ENCODE peak calls at places on chromosomes 11 and 22, in four cellular contexts. D is WTC11, R is SK-N-SH, H is K562. J is an unnamed sample.

GRCh38 chr22:46057206-46057605 is 80.2 kb upstream of the WNT7B start:
- DNase-seq in D (peak), R (no peak), H (no peak), J (no peak)

GRCh38 chr11:93537022-93537421 is 6.2 kb downstream of the SMCO4 start:
- DNase-seq in D (no peak), R (no peak), H (no peak), J (no peak)

GRCh38 chr11:111347723-111348115 is 31.4 kb downstream of the POU2AF1 start:
- DNase-seq in D (no peak), R (no peak), H (no peak), J (no peak)

GRCh38 chr11:14554959-14555358 is 34.8 kb upstream of the PSMA1 start:
- DNase-seq in D (no peak), R (no peak), H (no peak), J (no peak)

GRCh38 chr22:40021401-40022000 is 26.7 kb downstream of the FAM83F start:
- DNase-seq in D (no peak), R (no peak), H (no peak), J (no peak)

GRCh38 chr11:112599861-112600533 is 339.3 kb upstream of the PLET1 start:
- DNase-seq in D (no peak), R (no peak), H (no peak), J (no peak)

GRCh38 chr11:114089748-114090147 is 30.2 kb downstream of the ZBTB16 start:
- DNase-seq in D (no peak), R (no peak), H (no peak), J (no peak)

GRCh38 chr11:31822604-31823371 is 11.7 kb upstream of the PAX6 start:
- DNase-seq in D (no peak), R (peak), H (no peak), J (peak)

GRCh38 chr11:70226967-70227366 is 23.9 kb downstream of the FADD start:
- DNase-seq in D (peak), R (peak), H (peak), J (peak)

GRCh38 chr11:2510626-2511402 is 66.0 kb downstream of the KCNQ1 start:
- DNase-seq in D (peak), R (peak), H (peak), J (no peak)

GRCh38 chr22:23359583-23360123 is 179.3 kb downstream of the BCR start:
- DNase-seq in D (no peak), R (no peak), H (no peak), J (no peak)

GRCh38 chr11:86743223-86744118 is 56.9 kb upstream of the PRSS23 start:
- DNase-seq in D (no peak), R (no peak), H (peak), J (no peak)

GRCh38 chr11:20388096-20389055 is 860 bp downstream of the PRMT3 start:
- DNase-seq in D (no peak), R (no peak), H (peak), J (no peak)

DNA sequence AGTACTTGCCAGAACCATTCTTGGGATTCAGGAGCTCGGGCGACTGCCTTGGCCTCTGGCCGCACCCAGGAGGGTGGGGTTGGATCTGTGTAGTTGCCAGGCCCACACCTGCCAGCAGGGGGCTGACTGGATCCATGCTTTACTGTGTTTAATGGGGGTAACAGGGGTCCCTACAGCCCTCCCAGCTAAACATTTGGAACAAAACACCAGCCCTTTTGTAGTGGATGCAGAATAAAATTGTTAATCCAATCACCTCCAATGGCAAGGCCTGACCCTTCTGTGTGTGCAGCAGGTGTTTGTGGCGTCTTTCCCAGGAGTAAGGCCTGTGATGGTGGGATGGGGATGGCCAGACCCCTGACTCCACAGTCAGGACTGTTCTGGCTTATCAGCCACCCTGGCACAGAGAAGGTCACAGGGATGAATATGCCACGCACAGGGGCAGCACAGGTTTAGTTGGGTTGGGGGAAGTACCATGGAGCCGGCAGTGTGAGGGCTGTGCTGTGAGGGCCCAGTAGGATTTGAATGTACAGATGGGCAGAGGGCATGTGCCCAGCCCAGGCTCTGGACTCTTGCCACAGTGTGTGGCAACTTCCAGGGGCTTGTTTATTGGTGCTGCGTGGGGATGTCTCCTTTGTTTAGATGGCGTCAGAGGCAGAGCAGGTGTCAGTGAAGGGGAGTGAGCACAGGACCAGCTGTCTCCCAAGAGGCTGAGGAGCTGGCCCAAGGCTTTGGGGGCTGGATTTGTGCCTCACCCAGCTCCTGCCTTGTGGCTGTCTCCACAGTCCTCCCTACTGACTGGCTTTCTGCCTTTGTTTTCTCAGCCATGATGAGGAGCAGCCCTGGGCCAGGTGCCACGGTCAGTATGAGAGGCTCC is 22.2 kb downstream of the SUN2 start:
- DNase-seq in D (peak), R (peak), H (peak), J (no peak)
- TF ChIP-seq TEAD4 in D (no peak), R (no peak), H (no peak), J (no peak)

DNA sequence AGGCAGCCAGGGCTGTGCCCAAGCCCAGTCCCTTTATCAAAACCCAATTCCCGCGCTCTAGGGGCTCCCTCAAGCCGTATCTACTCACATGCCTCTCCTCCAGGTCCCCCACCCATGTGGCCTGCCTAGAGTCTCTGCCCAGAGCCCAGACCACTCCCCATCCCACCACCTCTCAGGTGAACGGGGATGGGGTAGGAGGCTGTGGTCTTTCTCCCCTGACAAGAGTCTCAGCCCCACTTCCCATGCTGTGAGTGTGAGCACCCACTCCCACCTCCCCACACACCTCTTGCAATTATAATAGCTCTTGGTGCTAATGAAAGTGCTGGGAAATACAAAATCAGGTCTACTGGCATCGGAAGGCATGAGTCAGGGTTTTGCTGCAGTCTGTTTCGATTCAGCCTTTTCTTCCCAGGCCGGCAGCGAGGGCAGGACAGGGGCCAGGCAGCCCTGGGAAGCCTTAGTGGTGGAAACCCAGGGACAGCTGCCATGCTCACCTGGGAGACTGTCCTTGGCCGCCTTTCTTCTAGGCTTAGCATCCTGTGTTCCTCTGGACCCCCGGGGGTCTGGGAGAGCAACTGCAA is 16.7 kb upstream of the TMPRSS4 start:
- DNase-seq in D (no peak), R (no peak), H (no peak), J (no peak)
- TF ChIP-seq TEAD4 in D (no peak), R (no peak), H (no peak), J (no peak)

DNA sequence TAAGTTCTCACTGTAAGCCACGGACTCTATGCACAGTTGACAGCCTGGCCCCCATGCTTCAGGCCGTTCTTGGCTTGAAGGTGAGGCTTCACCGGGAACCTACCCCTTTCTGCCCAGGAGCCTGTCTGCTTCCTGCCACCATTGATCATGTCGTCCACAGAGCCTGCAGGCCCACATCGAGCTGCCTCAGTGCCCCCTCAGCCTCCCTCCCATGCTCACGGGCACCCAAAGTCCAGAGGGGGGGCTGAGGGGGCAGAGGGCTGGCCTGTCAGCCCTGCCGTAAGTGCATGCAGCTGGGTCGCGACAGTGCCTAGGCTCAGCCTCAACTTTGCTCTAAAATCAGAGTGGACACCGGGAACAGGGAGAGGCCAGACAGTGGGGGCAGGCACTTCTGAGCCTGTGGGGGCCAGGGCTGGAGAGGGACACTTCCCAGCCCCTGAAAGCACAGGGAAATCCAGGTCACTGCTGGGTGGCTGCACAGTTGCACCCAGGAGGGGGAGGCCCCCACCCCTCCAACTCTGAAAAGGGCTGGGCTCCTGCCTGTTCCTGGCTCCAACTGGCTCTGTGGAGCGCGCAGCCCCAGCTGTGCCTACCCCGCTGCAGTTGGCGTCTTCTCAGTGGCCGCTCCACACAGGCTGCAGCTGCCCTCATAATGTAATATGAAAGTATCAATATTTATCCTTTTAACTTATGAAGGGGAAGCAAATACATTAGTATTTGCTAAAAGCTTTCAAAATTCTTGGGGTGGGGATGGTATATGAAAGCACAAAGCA is 598.6 kb downstream of the DLG2 start:
- DNase-seq in D (no peak), R (no peak), H (no peak), J (no peak)
- TF ChIP-seq TEAD4 in D (no peak), R (no peak), H (no peak), J (no peak)

DNA sequence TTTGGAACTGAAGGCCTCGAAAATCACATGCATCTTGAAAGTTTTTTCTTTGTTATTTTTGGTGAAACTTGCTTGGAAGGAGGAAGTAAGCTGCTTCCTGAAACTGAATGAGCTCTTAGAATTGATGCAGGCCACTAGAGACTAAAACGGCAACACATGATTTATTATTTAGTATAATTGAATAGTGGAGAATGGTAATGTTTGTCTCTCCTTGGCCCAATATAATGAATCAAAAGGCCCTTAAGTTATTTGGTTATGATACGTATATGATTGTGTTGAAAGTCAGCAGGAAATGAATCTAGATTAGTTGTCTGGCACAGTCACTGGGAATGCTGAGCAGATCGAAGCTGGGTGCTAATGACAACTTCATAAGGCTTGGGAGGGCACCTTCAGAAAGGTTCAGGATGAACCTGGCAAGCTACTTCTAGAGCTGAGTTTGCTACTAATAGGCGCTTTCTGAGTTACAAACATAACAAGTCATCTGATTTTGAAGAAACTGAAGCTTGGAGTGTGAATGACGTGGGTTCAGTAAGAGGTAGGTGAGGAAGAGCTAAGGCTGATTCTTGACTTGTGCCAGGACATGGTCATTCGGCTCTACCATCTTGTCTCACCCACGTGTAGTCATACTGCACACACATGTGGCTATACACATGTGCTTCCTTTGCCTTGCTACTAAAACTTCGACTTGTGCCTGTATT is 56.2 kb downstream of the SWAP70 start:
- DNase-seq in D (no peak), R (no peak), H (no peak), J (no peak)
- TF ChIP-seq TEAD4 in D (no peak), R (no peak), H (no peak), J (no peak)

GRCh38 chr11:61700720-61701119 is 20.5 kb downstream of the DAGLA start:
- DNase-seq in D (no peak), R (no peak), H (no peak), J (no peak)

GRCh38 chr11:61698173-61698965 is 18.2 kb downstream of the DAGLA start:
- DNase-seq in D (no peak), R (no peak), H (no peak), J (no peak)

GRCh38 chr11:61701298-61701993 is 21.3 kb downstream of the DAGLA start:
- DNase-seq in D (peak), R (peak), H (peak), J (no peak)

GRCh38 chr11:61699737-61700160 is 19.6 kb downstream of the DAGLA start:
- DNase-seq in D (no peak), R (no peak), H (no peak), J (no peak)

DNA sequence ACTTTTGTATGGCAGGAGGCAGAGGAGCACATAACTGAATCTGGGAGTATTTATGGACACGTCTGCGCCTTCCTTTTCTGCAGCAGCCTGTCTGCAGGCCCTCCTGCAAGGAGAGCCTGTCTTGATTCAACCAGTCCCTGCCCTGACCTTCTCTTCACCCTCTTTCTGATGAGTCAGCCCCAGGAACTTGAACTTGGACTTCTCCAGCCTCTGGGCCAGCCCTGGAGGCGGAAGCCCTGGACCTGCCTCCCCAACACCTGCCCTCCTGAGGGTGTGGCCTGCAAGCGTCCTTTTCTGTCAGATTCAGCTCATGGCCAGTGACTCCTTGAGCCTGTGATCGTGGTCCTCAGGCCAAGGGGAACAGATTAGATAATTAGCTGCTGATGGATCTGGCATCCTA is 20.0 kb downstream of the DAGLA start:
- DNase-seq in D (no peak), R (no peak), H (peak), J (no peak)
- TF ChIP-seq TEAD4 in D (no peak), R (no peak), H (no peak), J (no peak)

GRCh38 chr22:25629613-25630012 is 65.1 kb downstream of the GRK3 start:
- DNase-seq in D (no peak), R (no peak), H (no peak), J (no peak)
- TF ChIP-seq TEAD4 in D (no peak), R (no peak), H (no peak), J (no peak)

DNA sequence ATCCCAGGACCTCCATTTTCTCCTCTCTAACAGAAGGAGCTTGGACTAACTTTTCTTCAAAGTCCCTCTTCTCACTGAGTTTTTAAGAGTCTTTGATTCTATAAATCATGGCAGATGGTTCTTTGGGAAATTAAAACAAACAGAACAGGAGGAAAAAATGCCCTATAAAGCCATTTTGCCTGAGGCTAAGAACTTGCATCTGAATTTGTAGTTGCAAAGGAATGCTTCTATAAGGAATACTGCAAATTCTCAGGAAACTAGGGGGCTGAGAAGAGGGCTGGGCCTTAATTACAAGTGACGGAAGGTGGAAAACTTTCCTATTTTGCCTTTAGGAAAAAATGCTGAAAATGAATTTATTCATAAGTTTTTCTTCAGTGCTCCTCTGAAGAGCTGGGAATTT is 89.9 kb upstream of the NARS2 start:
- DNase-seq in D (no peak), R (no peak), H (no peak), J (no peak)
- TF ChIP-seq TEAD4 in D (no peak), R (no peak), H (no peak), J (no peak)

GRCh38 chr11:128450882-128451647 is 136.3 kb downstream of the ETS1 start:
- DNase-seq in D (no peak), R (no peak), H (no peak), J (no peak)

GRCh38 chr11:128451651-128452470 is 135.5 kb downstream of the ETS1 start:
- DNase-seq in D (no peak), R (no peak), H (no peak), J (no peak)

GRCh38 chr11:128447233-128447632 is 140.1 kb downstream of the ETS1 start:
- DNase-seq in D (no peak), R (no peak), H (no peak), J (no peak)

GRCh38 chr11:128448981-128449713 is 138.2 kb downstream of the ETS1 start:
- DNase-seq in D (no peak), R (no peak), H (no peak), J (no peak)

GRCh38 chr11:128448487-128448886 is 138.9 kb downstream of the ETS1 start:
- DNase-seq in D (no peak), R (no peak), H (no peak), J (no peak)
- TF ChIP-seq TEAD4 in D (no peak), R (no peak), H (no peak), J (no peak)

DNA sequence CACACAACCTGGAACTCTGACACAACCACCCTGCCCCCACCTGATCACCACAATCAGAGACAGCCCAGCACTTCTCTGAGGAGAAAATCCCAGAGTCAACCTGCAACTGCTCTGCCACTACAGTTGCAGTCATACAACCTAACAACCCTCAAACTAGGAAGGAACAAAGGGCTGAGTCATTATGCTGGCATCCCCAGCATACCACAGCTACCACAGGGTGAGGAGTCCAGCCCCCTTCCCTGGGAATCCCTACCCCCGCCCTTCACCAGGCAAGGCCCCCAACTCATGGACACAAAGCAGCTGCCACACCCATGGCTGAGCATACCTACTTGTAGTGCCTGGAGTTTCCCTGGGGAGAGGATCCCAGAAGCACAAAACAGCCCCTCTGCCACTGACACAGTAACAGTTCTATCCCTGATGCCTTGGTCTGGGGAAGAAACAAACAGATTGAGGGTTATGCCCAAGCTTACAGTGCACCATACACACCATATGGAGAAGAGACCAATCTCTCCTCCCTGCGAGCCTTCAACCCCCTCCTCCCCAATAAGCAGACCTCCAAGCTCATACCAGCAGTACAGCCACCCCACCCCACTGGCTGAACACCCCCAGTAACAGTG is 68.5 kb upstream of the C11orf58 start:
- DNase-seq in D (peak), R (no peak), H (no peak), J (peak)
- TF ChIP-seq TEAD4 in D (no peak), R (no peak), H (no peak), J (peak)